ENCODE peak calls at places on chromosomes 16 and 17, in six cellular contexts. G is choroid plexus epithelial cell, U is AG04450, S is neural progenitor cell, J is GM10248, P is Peyer's patch. X is an unnamed sample.

GRCh38 chr17:29840884-29841283 is 89.1 kb downstream of the SSH2 start:
- DNase-seq in U (no peak), J (no peak), P (no peak), G (peak), S (no peak), X (no peak)

GRCh38 chr16:636206-637080 is at the start of gene METTL26:
- DNase-seq in J (peak), S (peak), U (peak), P (peak), G (peak), X (peak)

GRCh38 chr17:50267074-50267841 is 7.0 kb upstream of the TMEM92 start:
- DNase-seq in G (peak), P (peak), S (no peak), U (no peak), J (no peak), X (no peak)

GRCh38 chr17:21094298-21094704 is 32.5 kb upstream of the DHRS7B start:
- DNase-seq in G (no peak), S (no peak), P (no peak), U (no peak), J (no peak), X (no peak)

GRCh38 chr16:83717814-83718213 is 90.0 kb upstream of the HSBP1 start:
- DNase-seq in J (no peak), P (no peak), G (peak), U (no peak), S (no peak), X (no peak)

GRCh38 chr17:81845361-81845760 is 10.5 kb upstream of the PPP1R27 start:
- DNase-seq in S (no peak), U (no peak), J (no peak), P (no peak), G (no peak), X (no peak)

GRCh38 chr17:76139801-76140660 is 1.0 kb downstream of the FOXJ1 start:
- DNase-seq in P (no peak), G (no peak), U (no peak), J (peak), S (peak), X (peak)

GRCh38 chr16:21081329-21081728 is 69.3 kb downstream of the DNAH3 start:
- DNase-seq in U (no peak), G (no peak), P (no peak), S (no peak), J (no peak), X (no peak)

GRCh38 chr17:74453665-74454196 is 12.7 kb upstream of the CD300A start:
- DNase-seq in S (peak), G (peak), J (peak), P (peak), U (no peak), X (peak)

GRCh38 chr16:51151435-51151950 is 423 bp upstream of the SALL1 start:
- DNase-seq in J (no peak), U (no peak), G (peak), S (peak), P (no peak), X (peak)

GRCh38 chr17:32927724-32928526 is at the start of gene TMEM98:
- DNase-seq in S (peak), G (no peak), J (no peak), U (no peak), P (peak), X (peak)

GRCh38 chr17:29589524-29590260 is at the start of gene GIT1:
- DNase-seq in P (peak), S (peak), G (peak), U (no peak), J (peak), X (peak)

GRCh38 chr16:67183-67791 is 5.1 kb downstream of the RHBDF1 start:
- DNase-seq in S (no peak), P (no peak), U (no peak), J (no peak), G (no peak), X (no peak)

GRCh38 chr16:50458694-50459271 is 89.4 kb upstream of the NKD1 start:
- DNase-seq in J (no peak), G (no peak), U (no peak), S (no peak), P (peak), X (no peak)

GRCh38 chr17:69638516-69638915 is 224.0 kb downstream of the MAP2K6 start:
- DNase-seq in P (no peak), S (no peak), J (no peak), G (no peak), U (no peak), X (no peak)

GRCh38 chr16:25109643-25110042 is 1.9 kb upstream of the LCMT1 start:
- DNase-seq in P (peak), U (peak), S (no peak), J (no peak), G (peak), X (peak)

GRCh38 chr16:57000271-57001025 is 11.1 kb downstream of the NLRC5 start:
- DNase-seq in P (peak), S (no peak), G (peak), J (peak), U (peak), X (no peak)

GRCh38 chr17:82836823-82837357 is 2.9 kb downstream of the ZNF750 start:
- DNase-seq in S (peak), G (no peak), U (no peak), P (no peak), J (no peak), X (no peak)

GRCh38 chr16:60151987-60152386 is 1417.9 kb upstream of the GOT2 start:
- DNase-seq in P (no peak), J (no peak), U (no peak), G (no peak), S (no peak), X (no peak)

GRCh38 chr17:1469231-1469852 is 13.3 kb upstream of the CRK start:
- DNase-seq in U (no peak), J (no peak), P (no peak), G (no peak), S (peak), X (no peak)

GRCh38 chr16:24524855-24525652 is 14.3 kb upstream of the RBBP6 start:
- DNase-seq in J (no peak), U (no peak), S (no peak), G (peak), P (no peak), X (no peak)

GRCh38 chr17:49646391-49647255 is 31.3 kb downstream of the SPOP start:
- DNase-seq in S (no peak), P (no peak), U (peak), G (peak), J (peak), X (no peak)

GRCh38 chr17:21036361-21036881 is 6.4 kb downstream of the USP22 start:
- DNase-seq in U (no peak), J (no peak), S (no peak), G (peak), P (peak), X (no peak)

GRCh38 chr17:82399601-82400101 is 18.5 kb upstream of the HEXD start:
- DNase-seq in J (no peak), U (no peak), P (no peak), G (no peak), S (no peak), X (no peak)

GRCh38 chr17:17783825-17784598 is 52.8 kb downstream of the SREBF1 start:
- DNase-seq in G (peak), P (peak), S (peak), U (no peak), J (no peak), X (peak)

GRCh38 chr16:12062343-12063003 is 85.9 kb downstream of the SNX29 start:
- DNase-seq in U (peak), P (peak), J (no peak), G (peak), S (no peak), X (no peak)

GRCh38 chr17:1606352-1606985 is 22.2 kb downstream of the SLC43A2 start:
- DNase-seq in G (no peak), U (no peak), P (no peak), S (no peak), J (peak), X (no peak)

GRCh38 chr17:63477471-63478440 is 895 bp downstream of the ACE start:
- DNase-seq in J (no peak), P (no peak), U (no peak), S (no peak), G (no peak), X (peak)

GRCh38 chr16:74296120-74296464 is 522 bp upstream of the PSMD7 start:
- DNase-seq in P (no peak), J (no peak), S (no peak), U (no peak), G (no peak), X (no peak)

GRCh38 chr17:81342700-81343070 is 47.6 kb upstream of the SLC38A10 start:
- DNase-seq in J (no peak), S (peak), P (peak), G (no peak), U (no peak), X (peak)

GRCh38 chr17:34853916-34854315 is 107.3 kb downstream of the CCT6B start:
- DNase-seq in J (no peak), P (no peak), S (no peak), U (no peak), G (no peak), X (no peak)

GRCh38 chr16:88478889-88479794 is 26.1 kb downstream of the ZFPM1 start:
- DNase-seq in J (peak), G (no peak), P (peak), S (no peak), U (no peak), X (no peak)

GRCh38 chr16:88476203-88476602 is 23.1 kb downstream of the ZFPM1 start:
- DNase-seq in U (no peak), S (no peak), G (no peak), P (no peak), J (no peak), X (no peak)

GRCh38 chr16:88476817-88477397 is 23.8 kb downstream of the ZFPM1 start:
- DNase-seq in S (no peak), P (no peak), G (no peak), J (no peak), U (no peak), X (no peak)

GRCh38 chr16:88478115-88478514 is 25.0 kb downstream of the ZFPM1 start:
- DNase-seq in U (no peak), P (peak), G (no peak), J (no peak), S (no peak), X (no peak)

DNA sequence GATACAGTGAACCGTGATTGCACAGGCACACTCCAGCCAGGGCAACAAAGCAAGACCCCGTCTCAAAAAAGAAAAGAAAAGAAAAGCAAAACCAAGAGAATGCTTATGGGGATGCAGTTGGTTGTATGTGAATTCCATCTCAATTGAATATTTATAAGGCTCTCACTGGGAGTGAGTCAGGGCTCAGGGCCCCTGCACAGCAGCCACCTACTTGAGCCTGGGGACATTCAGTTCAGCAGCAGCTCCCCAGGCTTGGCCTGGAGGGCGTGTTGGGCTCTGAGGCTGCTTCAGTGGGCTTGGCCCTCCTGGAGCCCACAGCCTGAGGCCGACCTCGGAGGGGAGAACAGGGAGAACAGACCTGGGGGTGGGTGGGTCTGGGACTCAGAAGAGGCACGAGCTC is 24.6 kb downstream of the ZFPM1 start:
- DNase-seq in U (no peak), S (no peak), G (no peak), J (no peak), P (no peak), X (no peak)
- TF ChIP-seq CTCF in U (no peak), S (no peak), G (no peak), J (no peak), P (no peak), X (no peak)

DNA sequence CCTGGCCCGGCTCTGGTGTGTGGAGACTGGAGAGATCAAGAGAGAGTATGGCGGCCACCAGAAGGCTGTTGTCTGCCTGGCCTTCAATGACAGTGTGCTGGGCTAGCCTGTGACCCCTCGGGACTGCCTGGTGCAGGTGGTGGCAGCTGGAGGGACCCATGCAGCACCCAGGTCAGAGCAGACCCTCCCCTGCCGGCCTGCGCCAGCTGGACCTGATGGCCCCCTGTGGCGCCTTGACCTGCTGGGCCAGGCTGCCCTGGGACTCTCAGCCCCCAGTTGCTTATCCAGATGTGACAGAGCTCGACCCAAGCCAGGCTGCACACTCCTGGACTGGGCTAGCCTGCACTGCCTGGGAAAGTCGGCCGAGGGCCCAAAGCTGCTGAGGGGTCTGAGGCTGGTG is 1.9 kb downstream of the BRICD5 start:
- DNase-seq in P (no peak), J (no peak), S (no peak), G (no peak), U (no peak), X (no peak)
- TF ChIP-seq CTCF in P (no peak), J (no peak), S (no peak), G (no peak), U (no peak), X (no peak)

GRCh38 chr17:6702567-6703215 is 10.5 kb downstream of the SLC13A5 start:
- DNase-seq in J (no peak), U (no peak), P (no peak), S (no peak), G (no peak), X (no peak)

GRCh38 chr17:6700948-6701307 is 12.2 kb downstream of the SLC13A5 start:
- DNase-seq in S (no peak), J (no peak), G (no peak), U (no peak), P (no peak), X (no peak)

GRCh38 chr17:6699997-6700947 is 12.9 kb downstream of the SLC13A5 start:
- DNase-seq in P (no peak), G (no peak), S (no peak), J (no peak), U (no peak), X (no peak)

GRCh38 chr17:6703751-6704150 is 9.4 kb downstream of the SLC13A5 start:
- DNase-seq in J (no peak), S (no peak), P (no peak), U (no peak), G (no peak), X (no peak)

DNA sequence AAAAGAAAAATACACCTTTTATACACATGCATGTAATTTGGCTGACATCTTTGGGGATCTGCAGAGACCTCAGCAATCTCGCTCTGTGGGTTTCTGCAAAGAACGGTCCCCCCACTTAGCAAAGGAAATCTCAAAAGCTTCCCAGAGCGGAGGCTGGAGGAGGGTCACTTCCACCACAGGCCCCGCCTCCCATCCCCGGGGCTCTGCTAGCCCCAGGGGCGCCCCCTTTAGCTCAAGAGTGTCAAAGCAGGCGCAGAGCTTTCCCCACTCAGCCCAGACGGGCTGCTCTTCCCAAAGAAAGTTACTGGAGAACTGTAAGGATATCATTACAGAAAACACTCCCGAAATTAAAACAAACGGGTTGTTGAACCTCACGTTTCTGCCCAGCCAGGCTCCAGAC is 11.4 kb downstream of the SLC13A5 start:
- DNase-seq in G (peak), S (peak), P (no peak), U (no peak), J (peak), X (no peak)
- TF ChIP-seq CTCF in G (peak), S (peak), P (no peak), U (peak), J (peak), X (no peak)

GRCh38 chr17:7818026-7818425 is 16.0 kb upstream of the KDM6B start:
- DNase-seq in G (no peak), P (no peak), J (no peak), U (no peak), S (no peak), X (no peak)
- TF ChIP-seq CTCF in G (no peak), P (no peak), J (no peak), U (no peak), S (no peak), X (no peak)

GRCh38 chr16:66421891-66422290 is 5.2 kb upstream of the BEAN1 start:
- DNase-seq in G (no peak), U (no peak), P (peak), S (no peak), J (no peak), X (no peak)

GRCh38 chr16:66416981-66417700 is 10.0 kb upstream of the BEAN1 start:
- DNase-seq in U (no peak), S (no peak), J (no peak), P (no peak), G (no peak), X (no peak)

GRCh38 chr16:66420396-66420795 is 6.7 kb upstream of the BEAN1 start:
- DNase-seq in G (peak), P (no peak), S (no peak), J (no peak), U (no peak), X (no peak)

GRCh38 chr16:66418165-66418962 is 8.7 kb upstream of the BEAN1 start:
- DNase-seq in G (no peak), S (no peak), J (no peak), P (peak), U (no peak), X (no peak)

DNA sequence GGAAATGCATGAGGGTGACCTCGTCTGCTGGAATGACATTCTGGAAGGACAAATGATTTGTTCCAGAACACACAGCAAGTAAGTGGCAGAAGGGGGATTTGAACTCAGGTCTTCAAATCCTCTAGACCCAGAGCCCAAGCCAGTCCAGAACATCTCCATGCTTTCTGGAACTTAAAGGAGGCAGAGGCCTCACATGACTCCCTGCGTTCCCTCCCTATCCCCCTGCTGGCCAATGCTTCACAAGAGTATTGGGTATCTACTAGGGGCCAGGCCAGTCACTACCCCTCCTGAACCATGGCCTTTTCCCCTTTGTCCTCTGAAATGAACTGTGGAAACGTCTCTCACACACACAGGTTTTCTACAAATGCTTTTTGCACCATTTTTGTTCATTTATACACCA is 7.6 kb upstream of the BEAN1 start:
- DNase-seq in G (no peak), U (no peak), J (no peak), S (peak), P (peak), X (no peak)
- TF ChIP-seq CTCF in G (peak), U (peak), J (no peak), S (peak), P (no peak), X (no peak)